ENCODE peak calls at places on chromosomes 2 and 18, in six cellular contexts. Q is A549; L is CD8-positive, alpha-beta memory T cell; V is left lung; T is iPS DF 6.9; N is heart left ventricle. M is an unnamed sample.

GRCh38 chr2:234869164-234869563 is 82.7 kb upstream of the SH3BP4 start:
- DNase-seq in Q (no peak), L (no peak), V (no peak), T (no peak), N (no peak), M (no peak)

GRCh38 chr18:43917487-43917886 is 640.2 kb upstream of the SYT4 start:
- DNase-seq in Q (no peak), L (no peak), V (no peak), T (no peak), N (no peak), M (no peak)

GRCh38 chr2:64675860-64676259 is 22.1 kb upstream of the SERTAD2 start:
- DNase-seq in Q (peak; percentile 32), L (no peak), V (no peak), T (no peak), N (no peak), M (no peak)

GRCh38 chr2:36427790-36428243 is 72.2 kb downstream of the CRIM1 start:
- DNase-seq in Q (peak; percentile 53), L (no peak), V (peak; percentile 45), T (no peak), N (no peak), M (no peak)

GRCh38 chr2:191985740-191986139 is 138.9 kb upstream of the CAVIN2 start:
- DNase-seq in Q (no peak), L (no peak), V (no peak), T (no peak), N (no peak), M (no peak)

GRCh38 chr18:77129150-77129551 is 3.4 kb downstream of the MBP start:
- DNase-seq in Q (no peak), L (no peak), V (no peak), T (no peak), N (no peak), M (no peak)

GRCh38 chr2:16079637-16080036 is 139.3 kb downstream of the MYCN start:
- DNase-seq in Q (no peak), L (no peak), V (no peak), T (no peak), N (no peak), M (no peak)

GRCh38 chr2:230447455-230448451 is 31.8 kb downstream of the SP100 start:
- DNase-seq in Q (no peak), L (peak; percentile 21), V (no peak), T (no peak), N (no peak), M (no peak)

GRCh38 chr18:3891245-3891644 is 441.3 kb downstream of the TGIF1 start:
- DNase-seq in Q (no peak), L (no peak), V (no peak), T (no peak), N (no peak), M (no peak)

GRCh38 chr2:64485302-64485701 is 31.3 kb downstream of the LGALSL start:
- DNase-seq in Q (no peak), L (no peak), V (no peak), T (no peak), N (no peak), M (no peak)

GRCh38 chr2:188158337-188159100 is 133.2 kb upstream of the GULP1 start:
- DNase-seq in Q (peak; percentile 23), L (no peak), V (no peak), T (no peak), N (no peak), M (no peak)

GRCh38 chr2:112706170-112706664 is 14.6 kb upstream of the NT5DC4 start:
- DNase-seq in Q (no peak), L (peak; percentile 45), V (no peak), T (no peak), N (no peak), M (peak; percentile 92)

GRCh38 chr2:46708492-46708891 is 207.1 kb downstream of the MCFD2 start:
- DNase-seq in Q (no peak), L (no peak), V (no peak), T (no peak), N (no peak), M (no peak)

GRCh38 chr2:27249891-27250651 is 12.8 kb downstream of the SLC30A3 start:
- DNase-seq in Q (peak; percentile 65), L (peak; percentile 47), V (peak; percentile 86), T (no peak), N (peak; percentile 62), M (peak; percentile 68)

GRCh38 chr2:231929961-231930600 is 3.9 kb upstream of the NPPC start:
- DNase-seq in Q (no peak), L (no peak), V (no peak), T (no peak), N (peak; percentile 84), M (no peak)

GRCh38 chr2:37523861-37524362 is 147.5 kb downstream of the CDC42EP3 start:
- DNase-seq in Q (no peak), L (no peak), V (no peak), T (no peak), N (peak; percentile 46), M (peak; percentile 75)

GRCh38 chr2:39597309-39597708 is 68.4 kb upstream of the TMEM178A start:
- DNase-seq in Q (no peak), L (no peak), V (no peak), T (no peak), N (no peak), M (no peak)

GRCh38 chr2:168952424-168952823 is 51.3 kb downstream of the G6PC2 start:
- DNase-seq in Q (no peak), L (no peak), V (no peak), T (no peak), N (no peak), M (no peak)

GRCh38 chr2:207258191-207258991 is 92.6 kb upstream of the KLF7 start:
- DNase-seq in Q (peak; percentile 97), L (no peak), V (no peak), T (no peak), N (peak; percentile 64), M (no peak)

GRCh38 chr2:100887713-100888112 is 67.8 kb downstream of the NPAS2 start:
- DNase-seq in Q (no peak), L (no peak), V (no peak), T (no peak), N (no peak), M (no peak)

GRCh38 chr2:159146930-159147666 is 139.4 kb downstream of the WDSUB1 start:
- DNase-seq in Q (no peak), L (no peak), V (peak; percentile 83), T (no peak), N (peak; percentile 66), M (no peak)

GRCh38 chr2:18932864-18933263 is 343.5 kb upstream of the NT5C1B start:
- DNase-seq in Q (no peak), L (no peak), V (no peak), T (no peak), N (no peak), M (no peak)

GRCh38 chr18:824179-824578 is 12.1 kb upstream of the YES1 start:
- DNase-seq in Q (no peak), L (no peak), V (no peak), T (no peak), N (no peak), M (no peak)

GRCh38 chr2:113078350-113078839 is 10.6 kb downstream of the IL1F10 start:
- DNase-seq in Q (peak; percentile 16), L (no peak), V (no peak), T (no peak), N (no peak), M (no peak)

GRCh38 chr2:113784823-113785744 is 28.6 kb upstream of the SLC35F5 start:
- DNase-seq in Q (no peak), L (no peak), V (no peak), T (no peak), N (no peak), M (no peak)

GRCh38 chr2:31421634-31422033 is 7.1 kb upstream of the XDH start:
- DNase-seq in Q (no peak), L (no peak), V (no peak), T (no peak), N (no peak), M (no peak)
- H3K27ac ChIP-seq in Q (no peak overlapping the region), L (no peak overlapping the region), V (no peak overlapping the region), T (no peak overlapping the region), N (no peak overlapping the region), M (no peak overlapping the region)

GRCh38 chr2:69171070-69171811 is 158.3 kb downstream of the ANTXR1 start:
- DNase-seq in Q (no peak), L (no peak), V (no peak), T (no peak), N (no peak), M (no peak)

GRCh38 chr2:69173706-69174105 is 160.7 kb downstream of the ANTXR1 start:
- DNase-seq in Q (no peak), L (no peak), V (no peak), T (no peak), N (no peak), M (no peak)

GRCh38 chr2:69169990-69170389 is 157.0 kb downstream of the ANTXR1 start:
- DNase-seq in Q (no peak), L (no peak), V (no peak), T (no peak), N (no peak), M (no peak)

GRCh38 chr2:69168950-69169695 is 156.1 kb downstream of the ANTXR1 start:
- DNase-seq in Q (no peak), L (no peak), V (peak; percentile 58), T (no peak), N (no peak), M (no peak)

GRCh38 chr2:69171829-69172228 is 158.8 kb downstream of the ANTXR1 start:
- DNase-seq in Q (no peak), L (no peak), V (no peak), T (no peak), N (no peak), M (no peak)
- H3K27ac ChIP-seq in Q (no peak overlapping the region), L (no peak overlapping the region), V (no peak overlapping the region), T (no peak overlapping the region), N (no peak overlapping the region), M (no peak overlapping the region)

GRCh38 chr2:43307046-43307445 is 80.6 kb upstream of the ZFP36L2 start:
- DNase-seq in Q (no peak), L (no peak), V (no peak), T (no peak), N (no peak), M (no peak)

GRCh38 chr2:43305537-43305936 is 79.1 kb upstream of the ZFP36L2 start:
- DNase-seq in Q (no peak), L (no peak), V (no peak), T (no peak), N (peak; percentile 79), M (no peak)

GRCh38 chr2:43305006-43305405 is 78.6 kb upstream of the ZFP36L2 start:
- DNase-seq in Q (peak; percentile 47), L (no peak), V (no peak), T (no peak), N (peak; percentile 53), M (no peak)

GRCh38 chr2:43307973-43308372 is 81.6 kb upstream of the ZFP36L2 start:
- DNase-seq in Q (no peak), L (no peak), V (no peak), T (no peak), N (no peak), M (no peak)

DNA sequence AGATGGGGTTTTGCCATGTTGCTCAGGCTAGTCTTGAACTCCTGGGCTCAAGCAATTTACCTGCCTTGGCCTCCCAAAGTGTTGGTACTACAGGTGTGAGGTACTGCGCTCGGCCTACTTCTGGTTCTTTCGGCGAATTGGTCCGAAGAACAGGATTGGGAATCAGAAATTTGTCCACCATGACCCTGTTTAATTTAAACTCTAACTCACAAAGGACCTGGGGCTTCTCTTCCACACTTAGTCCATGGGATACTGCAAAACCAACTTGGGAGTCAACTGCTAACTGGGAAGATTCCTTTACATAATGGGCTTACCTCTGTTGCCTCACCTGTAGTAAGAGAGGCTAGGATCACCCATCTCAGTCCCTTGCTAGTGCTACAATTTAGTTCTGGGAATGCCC is 79.8 kb upstream of the ZFP36L2 start:
- DNase-seq in Q (no peak), L (no peak), V (no peak), T (no peak), N (no peak), M (no peak)
- H3K27ac ChIP-seq in Q (no peak overlapping the region), L (no peak overlapping the region), V (peak overlapping the region; percentile 72), T (no peak overlapping the region), N (peak overlapping the region; percentile 77), M (no peak overlapping the region)

GRCh38 chr18:49168970-49169619 is 218.3 kb upstream of the SMAD7 start:
- DNase-seq in Q (no peak), L (no peak), V (no peak), T (no peak), N (no peak), M (no peak)
- H3K27ac ChIP-seq in Q (no peak overlapping the region), L (no peak overlapping the region), V (peak overlapping the region; percentile 2), T (no peak overlapping the region), N (no peak overlapping the region), M (no peak overlapping the region)